ENCODE peak calls at places on chromosomes 4 and X, in ten cellular contexts. One of them, this sample, is unnamed.

GRCh38 chr4:18250564-18250963 is 229.0 kb upstream of the LCORL start:
- DNase-seq in iris pigment epithelial cell: no peak
- DNase-seq in GM10248: no peak
- DNase-seq in HEK293T: no peak
- DNase-seq in H4: no peak
- DNase-seq in naive thymus-derived CD4-positive, alpha-beta T cell: no peak
- DNase-seq in COR-L47: no peak
- DNase-seq in suprapubic skin: no peak
- DNase-seq in NCI-H524 treated with DMSO at 0.1 percent for 48 hours: no peak
- DNase-seq in ecto neural progenitor cell: no peak
- DNase-seq in this sample: no peak

GRCh38 chr4:125011646-125012045 is 299.1 kb upstream of the ANKRD50 start:
- DNase-seq in NCI-H524 treated with DMSO at 0.1 percent for 48 hours: no peak
- DNase-seq in iris pigment epithelial cell: peak
- DNase-seq in COR-L47: no peak
- DNase-seq in ecto neural progenitor cell: no peak
- DNase-seq in H4: no peak
- DNase-seq in suprapubic skin: no peak
- DNase-seq in HEK293T: no peak
- DNase-seq in naive thymus-derived CD4-positive, alpha-beta T cell: no peak
- DNase-seq in GM10248: no peak
- DNase-seq in this sample: no peak

GRCh38 chr4:6471303-6472007 is 959 bp downstream of the PPP2R2C start:
- DNase-seq in COR-L47: no peak
- DNase-seq in naive thymus-derived CD4-positive, alpha-beta T cell: no peak
- DNase-seq in iris pigment epithelial cell: no peak
- DNase-seq in ecto neural progenitor cell: peak
- DNase-seq in H4: no peak
- DNase-seq in suprapubic skin: peak
- DNase-seq in NCI-H524 treated with DMSO at 0.1 percent for 48 hours: no peak
- DNase-seq in GM10248: no peak
- DNase-seq in HEK293T: no peak
- DNase-seq in this sample: no peak

GRCh38 chr4:108270466-108271450 is 102.0 kb upstream of the LEF1 start:
- DNase-seq in iris pigment epithelial cell: peak
- DNase-seq in ecto neural progenitor cell: no peak
- DNase-seq in NCI-H524 treated with DMSO at 0.1 percent for 48 hours: no peak
- DNase-seq in suprapubic skin: no peak
- DNase-seq in H4: peak
- DNase-seq in naive thymus-derived CD4-positive, alpha-beta T cell: no peak
- DNase-seq in COR-L47: no peak
- DNase-seq in HEK293T: no peak
- DNase-seq in GM10248: no peak
- DNase-seq in this sample: no peak

GRCh38 chr4:139208404-139208945 is 31.5 kb upstream of the ELF2 start:
- DNase-seq in H4: no peak
- DNase-seq in COR-L47: no peak
- DNase-seq in HEK293T: no peak
- DNase-seq in iris pigment epithelial cell: peak
- DNase-seq in suprapubic skin: no peak
- DNase-seq in GM10248: no peak
- DNase-seq in ecto neural progenitor cell: no peak
- DNase-seq in NCI-H524 treated with DMSO at 0.1 percent for 48 hours: no peak
- DNase-seq in naive thymus-derived CD4-positive, alpha-beta T cell: no peak
- DNase-seq in this sample: no peak

GRCh38 chr4:8917868-8918783 is 46.5 kb upstream of the HMX1 start:
- DNase-seq in suprapubic skin: peak
- DNase-seq in ecto neural progenitor cell: peak
- DNase-seq in NCI-H524 treated with DMSO at 0.1 percent for 48 hours: no peak
- DNase-seq in iris pigment epithelial cell: peak
- DNase-seq in GM10248: peak
- DNase-seq in HEK293T: peak
- DNase-seq in COR-L47: peak
- DNase-seq in naive thymus-derived CD4-positive, alpha-beta T cell: peak
- DNase-seq in H4: peak
- DNase-seq in this sample: peak

GRCh38 chr4:125398263-125398662 is 83.5 kb downstream of the FAT4 start:
- DNase-seq in ecto neural progenitor cell: no peak
- DNase-seq in HEK293T: no peak
- DNase-seq in naive thymus-derived CD4-positive, alpha-beta T cell: no peak
- DNase-seq in iris pigment epithelial cell: no peak
- DNase-seq in H4: no peak
- DNase-seq in GM10248: no peak
- DNase-seq in suprapubic skin: no peak
- DNase-seq in NCI-H524 treated with DMSO at 0.1 percent for 48 hours: no peak
- DNase-seq in COR-L47: no peak
- DNase-seq in this sample: no peak

GRCh38 chr4:89363786-89364185 is 56.2 kb upstream of the GPRIN3 start:
- DNase-seq in COR-L47: no peak
- DNase-seq in naive thymus-derived CD4-positive, alpha-beta T cell: no peak
- DNase-seq in iris pigment epithelial cell: no peak
- DNase-seq in ecto neural progenitor cell: no peak
- DNase-seq in H4: no peak
- DNase-seq in HEK293T: no peak
- DNase-seq in NCI-H524 treated with DMSO at 0.1 percent for 48 hours: peak
- DNase-seq in suprapubic skin: no peak
- DNase-seq in GM10248: no peak
- DNase-seq in this sample: no peak

GRCh38 chr4:51874551-51874950 is 31.6 kb downstream of the DCUN1D4 start:
- DNase-seq in iris pigment epithelial cell: no peak
- DNase-seq in GM10248: no peak
- DNase-seq in COR-L47: no peak
- DNase-seq in naive thymus-derived CD4-positive, alpha-beta T cell: no peak
- DNase-seq in H4: no peak
- DNase-seq in NCI-H524 treated with DMSO at 0.1 percent for 48 hours: no peak
- DNase-seq in HEK293T: no peak
- DNase-seq in ecto neural progenitor cell: no peak
- DNase-seq in suprapubic skin: no peak
- DNase-seq in this sample: no peak

GRCh38 chr4:109216085-109216696 is 86.3 kb downstream of the COL25A1 start:
- DNase-seq in suprapubic skin: no peak
- DNase-seq in H4: no peak
- DNase-seq in naive thymus-derived CD4-positive, alpha-beta T cell: no peak
- DNase-seq in HEK293T: no peak
- DNase-seq in iris pigment epithelial cell: no peak
- DNase-seq in GM10248: no peak
- DNase-seq in ecto neural progenitor cell: no peak
- DNase-seq in COR-L47: no peak
- DNase-seq in NCI-H524 treated with DMSO at 0.1 percent for 48 hours: no peak
- DNase-seq in this sample: no peak

GRCh38 chr4:112348488-112349158 is 51.5 kb downstream of the ALPK1 start:
- DNase-seq in suprapubic skin: no peak
- DNase-seq in GM10248: no peak
- DNase-seq in ecto neural progenitor cell: peak
- DNase-seq in H4: peak
- DNase-seq in iris pigment epithelial cell: peak
- DNase-seq in NCI-H524 treated with DMSO at 0.1 percent for 48 hours: peak
- DNase-seq in COR-L47: peak
- DNase-seq in HEK293T: peak
- DNase-seq in naive thymus-derived CD4-positive, alpha-beta T cell: no peak
- DNase-seq in this sample: peak

GRCh38 chr4:123403205-123403604 is 6.6 kb downstream of the SPRY1 start:
- DNase-seq in H4: no peak
- DNase-seq in suprapubic skin: no peak
- DNase-seq in HEK293T: no peak
- DNase-seq in GM10248: no peak
- DNase-seq in COR-L47: no peak
- DNase-seq in naive thymus-derived CD4-positive, alpha-beta T cell: no peak
- DNase-seq in NCI-H524 treated with DMSO at 0.1 percent for 48 hours: no peak
- DNase-seq in iris pigment epithelial cell: no peak
- DNase-seq in ecto neural progenitor cell: no peak
- DNase-seq in this sample: no peak

GRCh38 chr4:79044260-79044659 is 105.0 kb upstream of the PAQR3 start:
- DNase-seq in COR-L47: no peak
- DNase-seq in suprapubic skin: no peak
- DNase-seq in GM10248: no peak
- DNase-seq in iris pigment epithelial cell: no peak
- DNase-seq in naive thymus-derived CD4-positive, alpha-beta T cell: no peak
- DNase-seq in NCI-H524 treated with DMSO at 0.1 percent for 48 hours: peak
- DNase-seq in ecto neural progenitor cell: no peak
- DNase-seq in HEK293T: no peak
- DNase-seq in H4: no peak
- DNase-seq in this sample: no peak

GRCh38 chr4:158068063-158068462 is 104.8 kb downstream of the GASK1B start:
- DNase-seq in suprapubic skin: no peak
- DNase-seq in naive thymus-derived CD4-positive, alpha-beta T cell: no peak
- DNase-seq in GM10248: no peak
- DNase-seq in ecto neural progenitor cell: no peak
- DNase-seq in COR-L47: no peak
- DNase-seq in iris pigment epithelial cell: peak
- DNase-seq in NCI-H524 treated with DMSO at 0.1 percent for 48 hours: no peak
- DNase-seq in H4: no peak
- DNase-seq in HEK293T: no peak
- DNase-seq in this sample: no peak

GRCh38 chrX:38166478-38167083 is 54.1 kb downstream of the SRPX start:
- DNase-seq in GM10248: peak
- DNase-seq in H4: peak
- DNase-seq in naive thymus-derived CD4-positive, alpha-beta T cell: no peak
- DNase-seq in HEK293T: no peak
- DNase-seq in COR-L47: no peak
- DNase-seq in ecto neural progenitor cell: no peak
- DNase-seq in suprapubic skin: no peak
- DNase-seq in NCI-H524 treated with DMSO at 0.1 percent for 48 hours: no peak
- DNase-seq in iris pigment epithelial cell: peak
- DNase-seq in this sample: peak

GRCh38 chr4:128334256-128334655 is 46.6 kb upstream of the PGRMC2 start:
- DNase-seq in naive thymus-derived CD4-positive, alpha-beta T cell: no peak
- DNase-seq in suprapubic skin: no peak
- DNase-seq in ecto neural progenitor cell: no peak
- DNase-seq in GM10248: no peak
- DNase-seq in H4: no peak
- DNase-seq in HEK293T: no peak
- DNase-seq in COR-L47: no peak
- DNase-seq in iris pigment epithelial cell: no peak
- DNase-seq in NCI-H524 treated with DMSO at 0.1 percent for 48 hours: no peak
- DNase-seq in this sample: no peak

GRCh38 chr4:14169460-14169859 is 541.9 kb upstream of the BOD1L1 start:
- DNase-seq in H4: no peak
- DNase-seq in HEK293T: no peak
- DNase-seq in GM10248: no peak
- DNase-seq in NCI-H524 treated with DMSO at 0.1 percent for 48 hours: no peak
- DNase-seq in naive thymus-derived CD4-positive, alpha-beta T cell: no peak
- DNase-seq in suprapubic skin: no peak
- DNase-seq in ecto neural progenitor cell: no peak
- DNase-seq in iris pigment epithelial cell: peak
- DNase-seq in COR-L47: no peak
- DNase-seq in this sample: no peak

GRCh38 chrX:110795645-110796510 is at the start of gene CHRDL1:
- DNase-seq in naive thymus-derived CD4-positive, alpha-beta T cell: no peak
- DNase-seq in HEK293T: peak
- DNase-seq in GM10248: no peak
- DNase-seq in suprapubic skin: peak
- DNase-seq in H4: peak
- DNase-seq in COR-L47: no peak
- DNase-seq in iris pigment epithelial cell: peak
- DNase-seq in ecto neural progenitor cell: peak
- DNase-seq in NCI-H524 treated with DMSO at 0.1 percent for 48 hours: peak
- DNase-seq in this sample: peak

GRCh38 chr4:176563591-176563990 is 229.1 kb downstream of the VEGFC start:
- DNase-seq in GM10248: no peak
- DNase-seq in H4: peak
- DNase-seq in ecto neural progenitor cell: no peak
- DNase-seq in naive thymus-derived CD4-positive, alpha-beta T cell: no peak
- DNase-seq in NCI-H524 treated with DMSO at 0.1 percent for 48 hours: no peak
- DNase-seq in suprapubic skin: no peak
- DNase-seq in COR-L47: peak
- DNase-seq in HEK293T: no peak
- DNase-seq in iris pigment epithelial cell: peak
- DNase-seq in this sample: peak

GRCh38 chr4:94516999-94517398 is 65.3 kb downstream of the PDLIM5 start:
- DNase-seq in H4: peak
- DNase-seq in suprapubic skin: no peak
- DNase-seq in COR-L47: no peak
- DNase-seq in iris pigment epithelial cell: peak
- DNase-seq in ecto neural progenitor cell: no peak
- DNase-seq in GM10248: no peak
- DNase-seq in NCI-H524 treated with DMSO at 0.1 percent for 48 hours: no peak
- DNase-seq in naive thymus-derived CD4-positive, alpha-beta T cell: no peak
- DNase-seq in HEK293T: peak
- DNase-seq in this sample: peak

GRCh38 chrX:140123446-140123845 is 158.1 kb upstream of the CXorf66 start:
- DNase-seq in naive thymus-derived CD4-positive, alpha-beta T cell: no peak
- DNase-seq in COR-L47: no peak
- DNase-seq in suprapubic skin: no peak
- DNase-seq in HEK293T: peak
- DNase-seq in iris pigment epithelial cell: no peak
- DNase-seq in NCI-H524 treated with DMSO at 0.1 percent for 48 hours: no peak
- DNase-seq in GM10248: no peak
- DNase-seq in H4: peak
- DNase-seq in ecto neural progenitor cell: no peak
- DNase-seq in this sample: no peak

GRCh38 chr4:8303485-8304281 is 34.1 kb downstream of the HTRA3 start:
- DNase-seq in suprapubic skin: no peak
- DNase-seq in ecto neural progenitor cell: no peak
- DNase-seq in COR-L47: no peak
- DNase-seq in GM10248: no peak
- DNase-seq in NCI-H524 treated with DMSO at 0.1 percent for 48 hours: no peak
- DNase-seq in naive thymus-derived CD4-positive, alpha-beta T cell: no peak
- DNase-seq in iris pigment epithelial cell: peak
- DNase-seq in HEK293T: no peak
- DNase-seq in H4: peak
- DNase-seq in this sample: no peak